ENCODE peak calls at places on chromosomes 6 and 20, in four cellular contexts. T is astrocyte of the cerebellum, Y is right atrium auricular region, U is glutamatergic neuron. G is an unnamed sample.

GRCh38 chr20:46119028-46119546 is 973 bp downstream of the CD40 start:
- DNase-seq in Y (no peak), U (no peak), T (no peak), G (peak)

GRCh38 chr20:35269055-35269781 is 8.7 kb downstream of the MMP24OS start:
- DNase-seq in U (peak), Y (no peak), T (peak), G (peak)

GRCh38 chr20:44526129-44526528 is 4.3 kb upstream of the SERINC3 start:
- DNase-seq in Y (no peak), T (peak), U (no peak), G (no peak)

GRCh38 chr6:30216096-30216495 is 2.9 kb upstream of the TRIM26 start:
- DNase-seq in U (peak), T (no peak), Y (no peak), G (no peak)

GRCh38 chr20:3808141-3808479 is 12.0 kb downstream of the CDC25B start:
- DNase-seq in T (peak), Y (peak), U (no peak), G (no peak)

GRCh38 chr6:6586167-6586566 is 2.4 kb upstream of the LY86 start:
- DNase-seq in Y (no peak), T (no peak), U (no peak), G (no peak)

GRCh38 chr20:59415224-59415623 is 114.8 kb downstream of the EDN3 start:
- DNase-seq in T (no peak), Y (no peak), U (no peak), G (no peak)

GRCh38 chr6:159806021-159806458 is 6.0 kb downstream of the PNLDC1 start:
- DNase-seq in U (no peak), T (no peak), Y (no peak), G (no peak)

GRCh38 chr20:62310757-62311121 is 7.9 kb downstream of the ADRM1 start:
- DNase-seq in U (no peak), T (no peak), Y (no peak), G (no peak)

GRCh38 chr20:8190043-8190880 is 58.2 kb downstream of the PLCB1 start:
- DNase-seq in Y (no peak), T (no peak), U (no peak), G (no peak)

GRCh38 chr6:109695468-109695867 is 4.4 kb downstream of the FIG4 start:
- DNase-seq in U (no peak), Y (no peak), T (no peak), G (no peak)

GRCh38 chr6:96436398-96436797 is 85.2 kb upstream of the UFL1 start:
- DNase-seq in T (no peak), Y (no peak), U (no peak), G (no peak)

GRCh38 chr6:56528412-56528841 is 114.3 kb downstream of the DST start:
- DNase-seq in Y (no peak), T (peak), U (no peak), G (no peak)

GRCh38 chr20:50654899-50655298 is 36.4 kb downstream of the RIPOR3 start:
- DNase-seq in U (no peak), Y (no peak), T (no peak), G (no peak)

GRCh38 chr6:166007349-166008263 is 160.0 kb downstream of the TBXT start:
- DNase-seq in Y (no peak), U (no peak), T (peak), G (no peak)

GRCh38 chr6:154931741-154932424 is 63.2 kb upstream of the TIAM2 start:
- DNase-seq in T (no peak), U (no peak), Y (no peak), G (no peak)

DNA sequence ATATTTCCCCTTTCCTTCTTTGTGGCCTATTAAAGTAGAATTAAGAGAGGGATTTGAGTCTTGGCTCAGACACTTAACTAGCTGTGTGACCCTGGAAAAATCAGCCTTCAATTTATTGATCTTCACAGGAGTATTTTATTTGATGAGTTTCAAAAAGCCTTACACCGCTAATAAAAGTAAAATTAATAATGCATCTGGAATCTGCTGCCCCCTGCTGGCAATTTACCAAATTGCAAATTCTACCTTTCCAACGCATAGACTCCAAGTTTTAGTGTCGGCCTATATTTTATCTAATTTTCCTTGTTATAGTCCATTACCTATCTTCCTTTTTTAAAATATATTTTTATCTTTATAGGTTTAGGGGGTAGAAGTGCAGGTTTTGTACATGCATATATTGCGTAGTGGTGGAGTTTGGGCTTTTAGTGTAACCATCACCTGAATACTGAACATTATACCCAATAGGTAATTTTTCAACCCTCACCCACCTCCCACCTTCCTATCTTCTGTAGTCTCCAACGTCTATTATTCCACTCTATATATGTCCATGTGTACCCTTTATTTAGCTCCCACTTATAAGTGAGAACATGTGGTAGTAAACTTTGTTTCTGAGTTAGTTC is 46.3 kb downstream of the GOPC start:
- DNase-seq in U (peak), T (no peak), Y (no peak), G (no peak)
- TF ChIP-seq CTCF in U (peak), T (peak), Y (peak), G (peak)

GRCh38 chr6:134282816-134283215 is 35.1 kb downstream of the SGK1 start:
- DNase-seq in Y (no peak), U (no peak), T (no peak), G (no peak)
- TF ChIP-seq CTCF in Y (no peak), U (no peak), T (no peak), G (no peak)

GRCh38 chr20:48405909-48406308 is 421.9 kb downstream of the PREX1 start:
- DNase-seq in U (no peak), Y (no peak), T (no peak), G (no peak)
- TF ChIP-seq CTCF in U (no peak), Y (peak), T (no peak), G (no peak)

GRCh38 chr6:83221886-83222479 is 28.8 kb downstream of the RWDD2A start:
- DNase-seq in U (no peak), T (peak), Y (no peak), G (peak)
- TF ChIP-seq CTCF in U (peak), T (peak), Y (peak), G (peak)

GRCh38 chr6:132466952-132467351 is 46.0 kb downstream of the STX7 start:
- DNase-seq in Y (no peak), T (no peak), U (no peak), G (no peak)
- TF ChIP-seq CTCF in Y (no peak), T (no peak), U (no peak), G (no peak)

GRCh38 chr6:51411726-51412125 is 593.1 kb downstream of the TFAP2B start:
- DNase-seq in Y (no peak), T (no peak), U (no peak), G (no peak)

GRCh38 chr6:51414361-51414760 is 595.7 kb downstream of the TFAP2B start:
- DNase-seq in Y (no peak), T (no peak), U (no peak), G (no peak)

GRCh38 chr6:51410453-51410852 is 591.8 kb downstream of the TFAP2B start:
- DNase-seq in Y (no peak), T (no peak), U (no peak), G (no peak)

GRCh38 chr6:51415501-51415900 is 596.8 kb downstream of the TFAP2B start:
- DNase-seq in Y (no peak), U (no peak), T (no peak), G (no peak)
- TF ChIP-seq CTCF in Y (no peak), U (no peak), T (no peak), G (no peak)

GRCh38 chr6:152055517-152055916 is 248.0 kb downstream of the ESR1 start:
- DNase-seq in Y (no peak), T (no peak), U (no peak), G (no peak)
- TF ChIP-seq CTCF in Y (no peak), T (no peak), U (no peak), G (no peak)